ENCODE peak calls at places on chromosomes 2 and 18, in five cellular contexts. R is GM12878, C is HepG2, X is H1, T is K562. N is an unnamed sample.

GRCh38 chr2:199612509-199613130 is 154.9 kb upstream of the SATB2 start:
- DNase-seq in R (no peak), C (no peak), X (no peak), T (no peak), N (no peak)

GRCh38 chr2:231344851-231345250 is 50.7 kb upstream of the B3GNT7 start:
- DNase-seq in R (no peak), C (no peak), X (no peak), T (no peak), N (no peak)

GRCh38 chr2:12796617-12797016 is 79.9 kb downstream of the TRIB2 start:
- DNase-seq in R (no peak), C (no peak), X (no peak), T (no peak), N (no peak)

GRCh38 chr2:1884933-1885580 is 140.7 kb upstream of the PXDN start:
- DNase-seq in R (no peak), C (no peak), X (peak; percentile 39), T (no peak), N (no peak)

GRCh38 chr2:39728941-39729351 is 50.1 kb downstream of the THUMPD2 start:
- DNase-seq in R (no peak), C (peak; percentile 58), X (peak; percentile 69), T (peak; percentile 58), N (peak; percentile 46)

GRCh38 chr2:237662671-237663093 is 35.3 kb downstream of the LRRFIP1 start:
- DNase-seq in R (no peak), C (peak; percentile 71), X (peak; percentile 89), T (peak; percentile 55), N (peak; percentile 63)

GRCh38 chr2:124180635-124181034 is 155.5 kb downstream of the CNTNAP5 start:
- DNase-seq in R (no peak), C (no peak), X (no peak), T (no peak), N (no peak)

GRCh38 chr2:42809876-42810125 is 17.4 kb upstream of the HAAO start:
- DNase-seq in R (no peak), C (peak; percentile 79), X (peak; percentile 86), T (peak; percentile 88), N (peak; percentile 97)

GRCh38 chr18:5895300-5895885 is at the start of gene TMEM200C:
- DNase-seq in R (no peak), C (no peak), X (peak; percentile 66), T (no peak), N (peak; percentile 86)

GRCh38 chr2:239824866-239825704 is 200.1 kb downstream of the NDUFA10 start:
- DNase-seq in R (no peak), C (no peak), X (peak; percentile 70), T (peak; percentile 11), N (peak; percentile 2)
- TF ChIP-seq GABPA in R (no peak), C (no peak), X (no peak), T (no peak), N (no peak)

GRCh38 chr2:44326548-44327269 is 34.6 kb downstream of the PREPL start:
- DNase-seq in R (no peak), C (no peak), X (no peak), T (no peak), N (no peak)
- TF ChIP-seq EP300 in R (no peak), C (no peak), X (no peak), T (no peak), N (no peak)

GRCh38 chr2:181140414-181140813 is 160.0 kb downstream of the UBE2E3 start:
- DNase-seq in R (no peak), C (no peak), X (no peak), T (no peak), N (no peak)
- TF ChIP-seq GABPA in R (no peak), C (no peak), X (no peak), T (no peak), N (no peak)

GRCh38 chr2:144705328-144706245 is 185.7 kb upstream of the ZEB2 start:
- DNase-seq in R (no peak), C (no peak), X (no peak), T (no peak), N (no peak)

GRCh38 chr2:144703852-144704324 is 184.0 kb upstream of the ZEB2 start:
- DNase-seq in R (no peak), C (no peak), X (no peak), T (peak; percentile 79), N (no peak)

GRCh38 chr2:144702051-144702450 is 182.1 kb upstream of the ZEB2 start:
- DNase-seq in R (no peak), C (no peak), X (no peak), T (no peak), N (no peak)

GRCh38 chr2:144704696-144705095 is 184.8 kb upstream of the ZEB2 start:
- DNase-seq in R (no peak), C (no peak), X (no peak), T (no peak), N (no peak)

DNA sequence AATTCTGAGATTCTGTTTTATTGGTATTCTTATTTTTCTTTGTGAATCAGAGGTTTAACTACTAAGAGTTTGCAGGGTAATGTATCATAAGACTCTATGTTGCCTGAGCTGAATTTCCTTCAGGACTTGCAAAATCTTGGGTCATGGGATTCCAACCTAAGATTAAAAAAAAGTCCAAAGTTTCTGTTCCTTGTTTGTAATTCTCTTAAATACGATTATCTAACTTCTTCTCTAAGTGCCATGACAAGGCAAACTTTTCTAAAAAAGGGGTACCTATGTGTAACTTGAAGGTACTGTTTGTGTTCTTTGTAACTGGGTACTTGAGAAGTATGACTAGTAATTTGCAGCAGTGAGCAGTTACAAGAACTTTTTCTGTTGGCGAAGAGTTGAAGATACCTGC is 181.3 kb upstream of the ZEB2 start:
- DNase-seq in R (no peak), C (no peak), X (no peak), T (no peak), N (no peak)
- TF ChIP-seq EP300 in R (no peak), C (no peak), X (no peak), T (no peak), N (no peak)